ENCODE peak calls at places on chromosome 12, in nine cellular contexts. R is uterus, S is transverse colon, Q is type B pancreatic cell, K is dorsolateral prefrontal cortex, F is glutamatergic neuron, U is mucosa of descending colon, T is HL-60, M is progenitor cell of endocrine pancreas. X is an unnamed sample.

GRCh38 chr12:44626883-44627282 is 249.2 kb downstream of the NELL2 start:
- DNase-seq in R (no peak), S (no peak), Q (no peak), K (no peak), F (no peak), U (no peak), T (no peak), M (no peak), X (no peak)

GRCh38 chr12:74401966-74402365 is 135.7 kb upstream of the ATXN7L3B start:
- DNase-seq in R (no peak), S (no peak), Q (no peak), K (no peak), F (no peak), U (no peak), T (no peak), M (no peak), X (no peak)

GRCh38 chr12:92942905-92943304 is 13.8 kb upstream of the EEA1 start:
- DNase-seq in R (peak), S (no peak), Q (no peak), K (no peak), F (no peak), U (no peak), T (no peak), M (no peak), X (no peak)

GRCh38 chr12:105457026-105457425 is 126.5 kb downstream of the C12orf75 start:
- DNase-seq in R (no peak), S (no peak), Q (no peak), K (no peak), F (no peak), U (no peak), T (no peak), M (no peak), X (no peak)

GRCh38 chr12:14824012-14824634 is 10.1 kb upstream of the SMCO3 start:
- DNase-seq in R (no peak), S (no peak), Q (no peak), K (no peak), F (no peak), U (no peak), T (no peak), M (no peak), X (no peak)

GRCh38 chr12:55068416-55069010 is 48.7 kb downstream of the NEUROD4 start:
- DNase-seq in R (no peak), S (no peak), Q (no peak), K (no peak), F (peak), U (no peak), T (peak), M (peak), X (peak)

GRCh38 chr12:78290606-78291345 is 460.1 kb downstream of the NAV3 start:
- DNase-seq in R (no peak), S (no peak), Q (no peak), K (no peak), F (no peak), U (no peak), T (no peak), M (no peak), X (no peak)

GRCh38 chr12:124545508-124546418 is 21.6 kb downstream of the NCOR2 start:
- DNase-seq in R (no peak), S (peak), Q (no peak), K (no peak), F (no peak), U (peak), T (peak), M (no peak), X (no peak)

GRCh38 chr12:93199831-93200236 is 177.9 kb upstream of the NUDT4 start:
- DNase-seq in R (no peak), S (no peak), Q (no peak), K (no peak), F (no peak), U (no peak), T (no peak), M (no peak), X (no peak)

DNA sequence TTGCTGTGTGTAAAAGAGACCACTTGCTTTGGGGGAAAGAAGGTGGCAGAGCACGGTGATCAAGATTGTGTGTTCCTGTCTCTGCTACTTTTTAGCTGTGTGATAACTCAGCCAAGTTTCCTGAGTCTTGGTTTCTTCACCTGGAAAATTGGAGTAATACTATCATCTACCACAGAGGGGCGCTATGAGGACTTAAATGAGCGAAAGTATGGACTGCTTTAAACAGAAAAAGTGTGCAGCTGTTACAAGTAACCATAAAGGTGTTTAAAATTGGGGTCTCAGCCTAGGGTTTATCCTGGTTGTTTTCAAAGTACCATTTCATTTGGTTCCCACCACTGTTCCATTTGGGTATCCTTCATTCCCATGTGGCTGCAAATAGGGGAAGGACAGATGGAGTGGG is 65.9 kb upstream of the WSCD2 start:
- DNase-seq in R (no peak), S (no peak), Q (no peak), K (no peak), F (no peak), U (no peak), T (no peak), M (no peak), X (peak)
- TF ChIP-seq CTCF in R (no peak), S (no peak), Q (peak), K (no peak), F (peak), U (no peak), T (no peak), M (peak), X (peak)

GRCh38 chr12:100164153-100164704 is 21.6 kb upstream of the BLTP3B start:
- DNase-seq in R (no peak), S (no peak), Q (no peak), K (no peak), F (no peak), U (no peak), T (peak), M (no peak), X (no peak)
- TF ChIP-seq CTCF in R (no peak), S (no peak), Q (no peak), K (no peak), F (no peak), U (no peak), T (no peak), M (no peak), X (no peak)

DNA sequence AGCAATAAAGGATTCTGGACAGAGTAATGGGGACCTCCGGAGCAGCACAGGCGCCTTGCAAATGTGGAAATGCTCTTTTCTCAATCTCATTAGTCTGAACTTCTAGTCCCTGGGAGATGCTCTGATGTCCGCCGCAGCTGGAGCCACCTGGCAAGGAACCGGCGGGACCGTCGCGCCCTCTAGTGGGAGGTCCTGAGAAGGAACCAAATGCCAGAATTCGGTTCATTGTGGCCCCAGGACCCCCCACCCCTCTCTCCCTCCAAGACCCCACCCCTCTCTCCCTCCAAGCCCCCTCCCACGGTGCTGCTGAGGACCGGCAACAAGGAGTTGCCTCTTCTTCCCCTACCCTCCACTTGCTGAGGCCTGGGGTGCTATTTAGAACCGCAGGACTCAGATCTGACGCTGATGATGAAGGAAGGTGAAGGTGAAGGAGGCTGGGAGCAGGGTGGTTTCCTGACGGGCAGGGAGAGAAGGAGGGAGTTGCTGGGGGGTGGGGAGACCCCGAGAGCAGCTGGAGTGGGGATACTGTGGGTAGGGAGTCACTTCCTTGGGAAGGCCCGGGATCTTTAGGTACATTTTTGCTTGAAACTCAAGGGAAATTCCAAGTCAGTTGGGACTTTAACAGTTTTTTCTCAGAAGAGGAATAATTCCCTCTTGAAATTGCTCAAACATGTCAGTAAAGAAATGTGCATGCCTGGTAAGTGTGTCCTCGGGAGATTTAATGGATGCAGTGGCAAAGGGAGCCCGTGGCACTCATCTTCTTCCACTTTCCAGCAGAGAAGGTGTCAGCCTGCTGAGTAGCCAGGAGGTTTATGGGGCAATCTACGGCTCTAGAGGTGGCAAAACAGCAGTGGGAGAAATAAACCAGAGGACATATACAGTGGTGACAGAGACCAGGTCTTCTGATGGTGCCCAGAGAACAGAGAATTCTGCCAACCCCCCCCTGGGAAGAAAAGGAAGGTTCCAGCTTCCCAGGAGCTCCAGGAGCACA is 42.6 kb downstream of the SMIM41 start:
- DNase-seq in R (no peak), S (peak), Q (no peak), K (peak), F (peak), U (no peak), T (peak), M (peak), X (peak)
- TF ChIP-seq CTCF in R (peak), S (peak), Q (peak), K (peak), F (peak), U (peak), T (peak), M (peak), X (peak)

GRCh38 chr12:111819191-111820158 is 22.6 kb upstream of the MAPKAPK5 start:
- DNase-seq in R (no peak), S (peak), Q (no peak), K (no peak), F (no peak), U (no peak), T (no peak), M (no peak), X (no peak)

GRCh38 chr12:111818340-111818739 is 23.7 kb upstream of the MAPKAPK5 start:
- DNase-seq in R (no peak), S (no peak), Q (no peak), K (no peak), F (no peak), U (no peak), T (no peak), M (no peak), X (no peak)

GRCh38 chr12:111812881-111813741 is 28.9 kb upstream of the MAPKAPK5 start:
- DNase-seq in R (peak), S (peak), Q (no peak), K (peak), F (peak), U (no peak), T (peak), M (peak), X (peak)

GRCh38 chr12:111816065-111816615 is 25.9 kb upstream of the MAPKAPK5 start:
- DNase-seq in R (no peak), S (no peak), Q (no peak), K (no peak), F (no peak), U (no peak), T (no peak), M (no peak), X (no peak)
- TF ChIP-seq CTCF in R (no peak), S (no peak), Q (no peak), K (no peak), F (no peak), U (no peak), T (no peak), M (no peak), X (no peak)

DNA sequence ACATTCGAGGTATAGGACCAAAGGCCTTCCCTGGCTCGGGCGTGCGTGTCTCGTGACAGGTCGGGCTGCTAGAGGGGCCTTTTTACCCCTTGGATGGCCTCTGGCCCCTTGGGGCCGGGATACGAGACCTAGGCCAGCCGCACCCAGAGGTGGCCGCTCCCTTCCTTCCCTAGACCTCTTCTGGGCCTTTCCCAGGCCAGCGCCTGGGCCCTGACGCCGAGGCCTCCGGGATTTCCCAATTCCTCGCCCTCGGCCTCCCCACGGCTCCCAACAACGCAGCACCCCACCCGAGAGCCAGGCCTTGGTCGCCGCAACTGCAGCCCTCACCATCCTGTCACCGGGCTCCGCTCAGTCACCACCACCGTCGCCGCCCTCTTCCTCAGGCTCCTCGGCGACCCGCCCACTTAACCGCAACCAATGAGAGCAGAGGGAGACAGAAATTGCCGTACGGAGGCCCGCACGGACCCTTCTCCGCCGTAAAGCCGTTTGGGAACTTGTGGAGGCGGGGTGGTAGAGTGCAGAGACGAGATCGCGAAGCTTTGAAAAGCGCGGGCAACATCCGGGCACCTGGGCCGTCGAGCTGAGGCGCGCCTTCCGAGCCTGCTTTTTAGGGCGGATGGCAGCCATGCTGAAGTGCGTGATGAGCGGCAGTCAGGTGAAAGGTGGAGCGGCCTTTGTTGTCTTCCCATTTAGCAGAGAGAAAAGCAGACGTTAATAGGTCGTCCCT is at the start of the genes RAD9B and VPS29:
- DNase-seq in R (peak), S (peak), Q (peak), K (peak), F (peak), U (peak), T (peak), M (peak), X (peak)
- TF ChIP-seq CTCF in R (no peak), S (peak), Q (no peak), K (peak), F (no peak), U (no peak), T (no peak), M (no peak), X (no peak)

GRCh38 chr12:112299704-112300103 is 82.5 kb downstream of the HECTD4 start:
- DNase-seq in R (no peak), S (no peak), Q (no peak), K (no peak), F (no peak), U (no peak), T (no peak), M (no peak), X (no peak)

GRCh38 chr12:112296183-112296582 is 86.0 kb downstream of the HECTD4 start:
- DNase-seq in R (no peak), S (no peak), Q (no peak), K (no peak), F (no peak), U (no peak), T (no peak), M (no peak), X (no peak)

GRCh38 chr12:112297188-112297587 is 85.0 kb downstream of the HECTD4 start:
- DNase-seq in R (no peak), S (no peak), Q (no peak), K (no peak), F (no peak), U (no peak), T (no peak), M (no peak), X (no peak)

GRCh38 chr12:112294793-112295192 is 87.4 kb downstream of the HECTD4 start:
- DNase-seq in R (no peak), S (no peak), Q (no peak), K (no peak), F (no peak), U (no peak), T (no peak), M (no peak), X (no peak)
- TF ChIP-seq CTCF in R (no peak), S (no peak), Q (no peak), K (no peak), F (no peak), U (no peak), T (no peak), M (no peak), X (no peak)

GRCh38 chr12:57212701-57213067 is 3.9 kb upstream of the NXPH4 start:
- DNase-seq in R (no peak), S (no peak), Q (no peak), K (no peak), F (no peak), U (no peak), T (no peak), M (no peak), X (no peak)

GRCh38 chr12:57210461-57210860 is 6.1 kb upstream of the NXPH4 start:
- DNase-seq in R (no peak), S (no peak), Q (no peak), K (no peak), F (no peak), U (no peak), T (no peak), M (no peak), X (no peak)

GRCh38 chr12:57213068-57213715 is 3.4 kb upstream of the NXPH4 start:
- DNase-seq in R (peak), S (peak), Q (peak), K (peak), F (peak), U (peak), T (peak), M (peak), X (peak)

GRCh38 chr12:57210926-57211700 is 5.5 kb upstream of the NXPH4 start:
- DNase-seq in R (no peak), S (no peak), Q (no peak), K (no peak), F (no peak), U (no peak), T (peak), M (no peak), X (no peak)

GRCh38 chr12:57211791-57212700 is 4.5 kb upstream of the NXPH4 start:
- DNase-seq in R (no peak), S (no peak), Q (no peak), K (no peak), F (no peak), U (peak), T (no peak), M (no peak), X (no peak)
- TF ChIP-seq CTCF in R (no peak), S (no peak), Q (no peak), K (no peak), F (no peak), U (no peak), T (no peak), M (no peak), X (no peak)

GRCh38 chr12:119839201-119839600 is 37.9 kb downstream of the CIT start:
- DNase-seq in R (no peak), S (no peak), Q (no peak), K (no peak), F (no peak), U (no peak), T (no peak), M (no peak), X (no peak)

GRCh38 chr12:119841433-119842210 is 35.5 kb downstream of the CIT start:
- DNase-seq in R (no peak), S (no peak), Q (no peak), K (no peak), F (no peak), U (no peak), T (no peak), M (no peak), X (no peak)

GRCh38 chr12:119842380-119842779 is 34.7 kb downstream of the CIT start:
- DNase-seq in R (no peak), S (no peak), Q (no peak), K (no peak), F (no peak), U (no peak), T (no peak), M (no peak), X (no peak)

GRCh38 chr12:119840617-119841016 is 36.5 kb downstream of the CIT start:
- DNase-seq in R (no peak), S (no peak), Q (no peak), K (no peak), F (no peak), U (no peak), T (no peak), M (no peak), X (no peak)

DNA sequence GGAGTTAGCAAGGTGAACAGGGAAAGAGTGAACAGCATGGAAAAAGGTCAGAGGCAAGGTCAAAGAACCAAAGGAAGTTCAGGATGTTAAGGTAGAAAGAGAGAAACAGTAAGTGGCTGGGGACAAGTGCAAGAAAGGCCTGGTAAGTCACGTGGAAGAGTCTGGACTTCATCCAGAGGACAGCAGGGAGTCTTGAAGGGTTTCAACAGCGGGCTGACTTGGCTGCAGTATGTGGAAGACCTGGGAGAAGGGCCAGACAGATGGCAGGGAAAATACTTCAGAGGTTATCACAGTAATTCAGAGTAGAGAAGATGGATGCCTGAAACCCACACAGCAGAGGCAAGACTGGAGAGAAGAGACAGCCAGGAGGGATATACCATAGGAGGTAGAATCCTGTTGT is 34.0 kb downstream of the CIT start:
- DNase-seq in R (no peak), S (no peak), Q (no peak), K (no peak), F (no peak), U (no peak), T (no peak), M (no peak), X (no peak)
- TF ChIP-seq CTCF in R (no peak), S (no peak), Q (no peak), K (no peak), F (no peak), U (no peak), T (no peak), M (no peak), X (no peak)

X was measured in neural crest cell.